ENCODE peak calls at places on chromosomes 4 and X, in eight cellular contexts. W is putamen; X is foreskin fibroblast; K is EL; J is CD4-positive, CD25-positive, alpha-beta regulatory T cell; S is activated T-helper 9 cell treated with anti-CD3 and anti-CD28 coated beads, Interleukin-2, amount 50 U/mL, for 16 hours; P is GM20000; Y is mesendoderm. R is an unnamed sample.

GRCh38 chr4:84481879-84482245 is 17.2 kb downstream of the NKX6-1 start:
- DNase-seq in K (no peak), S (no peak), P (peak; percentile 8), Y (no peak), X (no peak), W (no peak), J (no peak), R (no peak)

GRCh38 chrX:12825801-12826200 is 34.6 kb downstream of the PRPS2 start:
- DNase-seq in J (no peak), X (peak; percentile 11), S (no peak), W (no peak), Y (peak; percentile 61), K (peak; percentile 82), P (no peak), R (no peak)

GRCh38 chr4:15805583-15806517 is 27.7 kb downstream of the CD38 start:
- DNase-seq in W (peak; percentile 41), Y (peak; percentile 82), P (peak; percentile 47), J (peak; percentile 52), K (peak; percentile 57), X (peak; percentile 36), S (no peak), R (peak; percentile 62)

GRCh38 chr4:169658970-169659735 is 38.8 kb downstream of the CLCN3 start:
- DNase-seq in S (no peak), X (no peak), J (no peak), W (peak; percentile 14), K (no peak), Y (peak; percentile 18), P (no peak), R (no peak)

GRCh38 chr4:152454398-152455011 is 81.4 kb downstream of the FBXW7 start:
- DNase-seq in P (peak; percentile 17), Y (no peak), J (no peak), K (peak; percentile 15), X (no peak), S (no peak), W (no peak), R (peak; percentile 54)

GRCh38 chrX:96372313-96373046 is 312.2 kb upstream of the DIAPH2 start:
- DNase-seq in K (peak; percentile 37), P (peak; percentile 4), W (no peak), J (no peak), Y (peak; percentile 54), S (no peak), X (peak; percentile 34), R (peak; percentile 64)

GRCh38 chr4:122602277-122603142 is 18.4 kb downstream of the IL21 start:
- DNase-seq in P (peak; percentile 17), W (peak; percentile 51), Y (peak; percentile 69), J (no peak), K (peak; percentile 48), X (peak; percentile 30), S (no peak), R (peak; percentile 47)

GRCh38 chr4:78032446-78032845 is 24.7 kb upstream of the FRAS1 start:
- DNase-seq in K (no peak), X (no peak), S (no peak), P (no peak), J (no peak), Y (peak; percentile 46), W (no peak), R (no peak)

GRCh38 chr4:181909368-181909767 is 333.8 kb upstream of the TENM3 start:
- DNase-seq in S (no peak), X (peak; percentile 1), Y (peak; percentile 58), P (no peak), W (no peak), J (no peak), K (peak; percentile 29), R (peak; percentile 52)

R was measured in AG08395.